ENCODE peak calls at places on chromosomes 3 and 15, in five cellular contexts. G is HCT116, E is right lobe of liver, F is tibial nerve, T is IMR-90. Y is an unnamed sample.

GRCh38 chr15:72796515-72797337 is 13.2 kb upstream of the ADPGK start:
- DNase-seq in G (peak), F (no peak), E (peak), T (peak), Y (peak)

GRCh38 chr15:98069256-98069655 is 108.8 kb downstream of the ARRDC4 start:
- DNase-seq in T (no peak), G (no peak), F (no peak), E (no peak), Y (no peak)

GRCh38 chr15:101440846-101441590 is 48.5 kb downstream of the PCSK6 start:
- DNase-seq in G (no peak), F (no peak), T (no peak), E (no peak), Y (no peak)

GRCh38 chr3:41247055-41247454 is 47.8 kb downstream of the CTNNB1 start:
- DNase-seq in E (no peak), G (no peak), T (no peak), F (no peak), Y (no peak)

GRCh38 chr3:127849368-127849767 is 27.1 kb upstream of the MGLL start:
- DNase-seq in G (no peak), E (no peak), F (no peak), T (no peak), Y (no peak)

GRCh38 chr3:158842946-158843345 is 41.1 kb downstream of the MFSD1 start:
- DNase-seq in T (no peak), G (no peak), F (no peak), E (no peak), Y (no peak)

GRCh38 chr3:29194139-29194538 is 86.7 kb upstream of the RBMS3 start:
- DNase-seq in G (no peak), E (no peak), T (no peak), F (no peak), Y (no peak)

GRCh38 chr3:62406945-62407344 is 33.6 kb upstream of the FEZF2 start:
- DNase-seq in G (no peak), F (no peak), E (no peak), T (no peak), Y (no peak)

GRCh38 chr3:56823984-56824703 is 22.4 kb upstream of the ARHGEF3 start:
- DNase-seq in E (no peak), F (no peak), T (no peak), G (no peak), Y (no peak)

GRCh38 chr3:16294854-16295253 is 29.8 kb downstream of the OXNAD1 start:
- DNase-seq in G (no peak), T (no peak), E (no peak), F (no peak), Y (no peak)

GRCh38 chr15:82656641-82657266 is 9.6 kb upstream of the CPEB1 start:
- DNase-seq in G (no peak), T (no peak), F (no peak), E (no peak), Y (no peak)

GRCh38 chr3:55484741-55485207 is 2.3 kb downstream of the WNT5A start:
- DNase-seq in T (no peak), E (no peak), G (no peak), F (no peak), Y (no peak)

GRCh38 chr3:55485208-55485791 is 1.8 kb downstream of the WNT5A start:
- DNase-seq in F (no peak), E (peak), T (peak), G (no peak), Y (peak)

GRCh38 chr3:55487376-55488241 is 503 bp upstream of the WNT5A start:
- DNase-seq in G (no peak), E (peak), F (no peak), T (peak), Y (no peak)

GRCh38 chr3:55486857-55487375 is at the start of gene WNT5A:
- DNase-seq in F (no peak), E (peak), G (no peak), T (no peak), Y (no peak)

GRCh38 chr3:55486101-55486856 is 827 bp downstream of the WNT5A start:
- DNase-seq in F (no peak), E (peak), T (peak), G (no peak), Y (no peak)
- TF ChIP-seq POLR2A in F (no peak), E (peak), T (no peak), G (no peak), Y (no peak)

DNA sequence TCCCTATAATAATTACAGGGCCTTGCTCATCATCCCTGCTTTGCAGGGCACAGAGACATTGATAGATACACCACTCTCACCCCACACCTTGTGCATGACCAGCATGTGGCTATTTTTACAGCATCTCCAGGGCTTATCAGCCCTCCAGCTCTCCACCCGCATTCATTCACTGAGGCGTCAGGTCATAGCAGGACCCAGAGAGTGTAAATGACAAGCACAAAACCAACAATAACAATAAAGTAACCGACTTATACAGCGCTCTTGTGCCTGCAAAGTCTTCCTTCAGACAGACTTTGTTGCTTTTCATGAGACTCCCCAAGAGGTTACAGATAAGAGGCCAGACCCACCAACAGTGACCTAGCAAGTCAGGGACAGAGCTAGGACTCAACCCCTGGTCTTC is 80.7 kb downstream of the TLE3 start:
- DNase-seq in F (no peak), E (no peak), G (no peak), T (no peak), Y (no peak)
- TF ChIP-seq POLR2A in F (no peak), E (no peak), G (no peak), T (no peak), Y (no peak)

GRCh38 chr3:185750015-185750414 is 74.8 kb downstream of the IGF2BP2 start:
- DNase-seq in F (no peak), T (no peak), E (no peak), G (no peak), Y (no peak)

GRCh38 chr3:185740133-185740532 is 84.7 kb downstream of the IGF2BP2 start:
- DNase-seq in T (no peak), E (no peak), G (no peak), F (no peak), Y (no peak)

GRCh38 chr3:185750702-185751101 is 74.1 kb downstream of the IGF2BP2 start:
- DNase-seq in F (no peak), T (no peak), G (no peak), E (no peak), Y (no peak)

GRCh38 chr3:185746470-185746869 is 78.4 kb downstream of the IGF2BP2 start:
- DNase-seq in E (no peak), G (no peak), F (no peak), T (no peak), Y (no peak)

GRCh38 chr3:185744997-185745843 is 79.6 kb downstream of the IGF2BP2 start:
- DNase-seq in G (no peak), E (no peak), T (peak), F (no peak), Y (no peak)
- TF ChIP-seq POLR2A in G (no peak), E (no peak), T (peak), F (no peak), Y (no peak)

GRCh38 chr3:30606301-30607031 is at the start of gene TGFBR2:
- DNase-seq in E (peak), T (peak), G (peak), F (peak), Y (peak)
- TF ChIP-seq POLR2A in E (peak), T (peak), G (no peak), F (peak), Y (peak)

DNA sequence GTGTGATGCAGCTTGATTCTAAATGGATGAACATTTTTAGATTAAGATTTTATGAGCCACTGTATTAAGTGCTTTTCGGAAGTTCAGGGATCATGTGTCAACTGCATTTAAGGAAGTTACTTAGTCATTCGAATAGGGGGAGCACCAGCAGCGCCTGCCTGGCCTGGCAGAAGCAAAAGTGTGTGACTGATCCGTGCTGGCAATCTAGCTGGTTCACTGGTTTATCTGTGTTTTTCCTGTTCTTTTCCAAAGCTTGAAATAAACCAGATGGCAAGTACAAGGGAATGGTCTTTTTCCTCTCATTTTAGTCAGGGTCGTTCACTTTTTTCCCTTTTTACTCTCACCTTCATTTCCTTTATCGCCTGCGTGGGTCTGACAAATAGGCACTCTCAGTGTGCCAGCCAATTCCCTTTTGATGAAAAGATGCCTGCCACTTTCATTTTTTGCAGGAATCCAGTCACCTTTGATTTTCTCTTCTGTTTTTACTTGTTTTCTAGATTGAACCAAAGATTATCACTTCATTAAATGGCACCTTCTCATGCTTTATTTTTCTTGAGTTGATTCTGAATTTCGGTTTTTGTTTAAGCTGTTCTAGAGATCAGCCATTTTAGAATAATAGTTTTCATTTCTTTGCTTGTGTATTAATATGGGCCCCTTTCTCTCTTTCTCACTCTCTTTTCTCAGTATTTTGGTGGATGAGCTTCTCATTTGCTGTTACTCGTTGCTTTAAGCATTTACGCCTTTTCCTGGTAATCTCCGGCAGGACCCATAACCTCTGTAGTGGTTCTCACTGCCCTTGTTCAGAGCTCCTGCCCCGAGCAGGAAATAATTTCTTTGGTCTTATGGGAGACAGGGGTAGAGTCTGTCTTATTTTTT is 2.8 kb downstream of the ABHD2 start:
- DNase-seq in E (peak), T (peak), G (no peak), F (peak), Y (peak)
- TF ChIP-seq POLR2A in E (peak), T (no peak), G (no peak), F (no peak), Y (peak)

GRCh38 chr15:39589815-39590644 is 9.2 kb downstream of the THBS1 start:
- DNase-seq in G (no peak), T (peak), E (no peak), F (no peak), Y (no peak)
- TF ChIP-seq POLR2A in G (no peak), T (peak), E (no peak), F (no peak), Y (no peak)

GRCh38 chr15:88624156-88624970 is 3.2 kb downstream of the AEN start:
- DNase-seq in F (no peak), T (peak), E (no peak), G (no peak), Y (peak)
- TF ChIP-seq POLR2A in F (no peak), T (no peak), E (no peak), G (no peak), Y (no peak)

GRCh38 chr3:14404396-14405119 is 2.2 kb downstream of the SLC6A6 start:
- DNase-seq in G (no peak), T (no peak), E (no peak), F (no peak), Y (no peak)

GRCh38 chr3:14405120-14405885 is 2.9 kb downstream of the SLC6A6 start:
- DNase-seq in G (no peak), E (no peak), F (no peak), T (no peak), Y (no peak)

GRCh38 chr3:14402304-14402811 is at the start of gene SLC6A6:
- DNase-seq in G (peak), T (peak), E (peak), F (peak), Y (peak)

GRCh38 chr3:14401692-14402303 is 608 bp upstream of the SLC6A6 start:
- DNase-seq in E (no peak), T (no peak), G (no peak), F (no peak), Y (no peak)

GRCh38 chr3:14403636-14404395 is 1.4 kb downstream of the SLC6A6 start:
- DNase-seq in G (no peak), E (no peak), F (no peak), T (no peak), Y (no peak)
- TF ChIP-seq POLR2A in G (no peak), E (no peak), F (peak), T (no peak), Y (peak)

GRCh38 chr15:32840481-32841245 is 122.9 kb downstream of the GREM1 start:
- DNase-seq in F (no peak), G (no peak), E (no peak), T (peak), Y (no peak)

GRCh38 chr15:32838338-32838737 is 120.5 kb downstream of the GREM1 start:
- DNase-seq in E (no peak), F (no peak), T (no peak), G (no peak), Y (no peak)

GRCh38 chr15:32842081-32842480 is 124.3 kb downstream of the GREM1 start:
- DNase-seq in F (no peak), G (no peak), E (no peak), T (no peak), Y (no peak)

GRCh38 chr15:32837935-32838334 is 120.1 kb downstream of the GREM1 start:
- DNase-seq in F (no peak), T (no peak), E (no peak), G (no peak), Y (no peak)

DNA sequence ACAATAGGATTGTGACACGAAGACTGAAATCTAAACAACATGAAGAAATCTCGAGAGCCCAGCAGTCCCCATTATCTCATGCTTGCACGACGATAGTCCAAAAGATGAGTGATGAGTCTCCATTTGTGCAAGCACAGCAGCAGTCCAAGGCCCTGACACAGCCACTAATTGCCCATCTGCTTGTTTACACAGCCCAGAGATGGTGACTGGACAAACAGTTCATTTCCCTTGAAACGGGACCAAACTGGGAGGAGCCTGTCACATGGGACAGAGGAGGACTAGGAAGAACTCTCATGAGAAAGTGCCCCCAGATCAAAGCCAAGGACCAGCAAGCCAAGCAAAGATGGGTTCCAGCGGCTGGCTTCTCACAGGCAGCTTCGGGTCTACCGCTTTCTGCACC is 121.0 kb downstream of the GREM1 start:
- DNase-seq in T (peak), G (no peak), E (no peak), F (no peak), Y (no peak)
- TF ChIP-seq POLR2A in T (peak), G (no peak), E (no peak), F (no peak), Y (no peak)

Y was measured in erythroblast.